ENCODE peak calls at places on chromosomes 13 and 19, in nine cellular contexts. G is stimulated activated CD4-positive, alpha-beta T cell treated with anti-CD3 and anti-CD28 coated beads, TNF-alpha, amount 100 ng/mL, for 4 hours; Q is activated CD8-positive, alpha-beta T cell treated with anti-CD3 and anti-CD28 coated beads for 36 hours; T is endodermal cell; L is Peyer's patch; B is neuronal stem cell; P is tibial artery; Y is G401; O is fibroblast of mammary gland. D is an unnamed sample.

GRCh38 chr13:101059803-101060202 is 356.5 kb downstream of the NALCN start:
- DNase-seq in O (no peak), P (no peak), Y (no peak), L (no peak), B (no peak), T (no peak), G (no peak), Q (no peak), D (no peak)

GRCh38 chr19:8489591-8490394 is 12.6 kb downstream of the PRAM1 start:
- DNase-seq in G (no peak), L (no peak), O (no peak), P (no peak), Q (no peak), B (no peak), T (peak; percentile 66), Y (no peak), D (no peak)

GRCh38 chr19:52896431-52897148 is 845 bp downstream of the ZNF320 start:
- DNase-seq in Q (peak; percentile 11), O (peak; percentile 27), L (no peak), Y (peak; percentile 35), P (peak; percentile 24), B (peak; percentile 2), G (no peak), T (peak; percentile 68), D (no peak)

GRCh38 chr19:50207730-50208129 is 4.3 kb downstream of the MYH14 start:
- DNase-seq in G (no peak), L (no peak), T (no peak), O (no peak), P (no peak), Y (no peak), B (no peak), Q (no peak), D (no peak)

GRCh38 chr19:41706741-41707501 is 1.5 kb upstream of the CEACAM5 start:
- DNase-seq in P (no peak), B (peak; percentile 2), O (peak; percentile 22), Y (peak; percentile 29), Q (peak; percentile 80), G (peak; percentile 41), T (peak; percentile 95), L (peak; percentile 43), D (peak; percentile 42)

GRCh38 chr19:3322199-3322978 is 44.0 kb upstream of the NFIC start:
- DNase-seq in Y (no peak), P (no peak), G (no peak), Q (no peak), T (no peak), B (no peak), L (no peak), O (no peak), D (no peak)

GRCh38 chr19:43784981-43785808 is 4.4 kb upstream of the KCNN4 start:
- DNase-seq in L (peak; percentile 52), O (peak; percentile 81), Q (peak; percentile 71), T (peak; percentile 88), G (no peak), B (peak; percentile 59), Y (peak; percentile 69), P (no peak), D (no peak)

GRCh38 chr13:25222740-25223139 is 50.7 kb upstream of the AMER2 start:
- DNase-seq in B (no peak), Y (no peak), P (no peak), O (no peak), L (no peak), Q (no peak), G (no peak), T (peak; percentile 26), D (no peak)

GRCh38 chr13:45398862-45399261 is 19.3 kb downstream of the SLC25A30 start:
- DNase-seq in P (no peak), L (no peak), Y (no peak), B (no peak), O (no peak), Q (peak; percentile 78), G (no peak), T (no peak), D (peak; percentile 56)

GRCh38 chr19:17246681-17247425 is 1.1 kb upstream of the NR2F6 start:
- DNase-seq in G (no peak), Q (no peak), T (no peak), B (no peak), O (peak; percentile 41), Y (no peak), L (no peak), P (no peak), D (no peak)

GRCh38 chr13:91368676-91369425 is 21.4 kb downstream of the MIR17HG start:
- DNase-seq in L (no peak), B (no peak), Q (peak; percentile 40), O (peak; percentile 50), P (no peak), Y (no peak), T (no peak), G (no peak), D (no peak)

GRCh38 chr19:44891016-44891882 is at the start of gene TOMM40:
- DNase-seq in O (no peak), B (no peak), G (no peak), P (no peak), Y (no peak), L (peak; percentile 100), T (peak; percentile 72), Q (peak; percentile 33), D (peak; percentile 51)

GRCh38 chr13:43127827-43128226 is 104.4 kb downstream of the DNAJC15 start:
- DNase-seq in Q (peak; percentile 15), B (no peak), L (no peak), T (no peak), Y (no peak), P (no peak), O (no peak), G (no peak), D (no peak)

GRCh38 chr19:11160119-11160768 is 4.7 kb upstream of the SPC24 start:
- DNase-seq in Q (no peak), O (peak; percentile 66), P (no peak), B (no peak), Y (no peak), L (no peak), T (no peak), G (no peak), D (no peak)

GRCh38 chr13:113759525-113760137 is 605 bp downstream of the TMEM255B start:
- DNase-seq in L (no peak), G (no peak), P (peak; percentile 43), Y (peak; percentile 31), Q (no peak), T (peak; percentile 64), O (no peak), B (peak; percentile 27), D (no peak)

GRCh38 chr13:112619730-112620639 is 32.0 kb upstream of the TUBGCP3 start:
- DNase-seq in B (peak; percentile 73), P (no peak), O (peak; percentile 2), Q (no peak), L (no peak), Y (peak; percentile 44), T (peak; percentile 93), G (no peak), D (no peak)

GRCh38 chr13:48446454-48446853 is 33.5 kb upstream of the LPAR6 start:
- DNase-seq in O (peak; percentile 83), B (no peak), L (no peak), Q (no peak), P (no peak), T (no peak), G (no peak), Y (no peak), D (no peak)

GRCh38 chr13:66462187-66462586 is 767.9 kb downstream of the PCDH9 start:
- DNase-seq in O (no peak), Q (no peak), T (no peak), P (no peak), G (no peak), B (no peak), L (no peak), Y (no peak), D (no peak)

GRCh38 chr19:37809366-37809765 is 30.0 kb upstream of the ZNF573 start:
- DNase-seq in T (no peak), B (no peak), L (no peak), Q (no peak), Y (no peak), O (no peak), P (no peak), G (no peak), D (no peak)